ENCODE peak calls at places on chromosomes 7 and 10, in six cellular contexts. One of them, this sample, is unnamed.

GRCh38 chr10:131355116-131355515 is 43.6 kb upstream of the TCERG1L start:
- DNase-seq in GM12891: no peak
- DNase-seq in GM12878: no peak
- DNase-seq in K562: no peak
- DNase-seq in HepG2: no peak
- DNase-seq in H1: no peak
- DNase-seq in this sample: no peak

GRCh38 chr10:57336865-57337264 is 930.8 kb downstream of the IPMK start:
- DNase-seq in GM12891: no peak
- DNase-seq in GM12878: no peak
- DNase-seq in K562: no peak
- DNase-seq in HepG2: no peak
- DNase-seq in H1: no peak
- DNase-seq in this sample: no peak

GRCh38 chr7:50621206-50621605 is 56.0 kb upstream of the DDC start:
- DNase-seq in GM12891: no peak
- DNase-seq in GM12878: no peak
- DNase-seq in K562: no peak
- DNase-seq in HepG2: no peak
- DNase-seq in H1: no peak
- DNase-seq in this sample: no peak

GRCh38 chr10:102449321-102450123 is 1.8 kb downstream of the C10orf95 start:
- DNase-seq in GM12891: no peak
- DNase-seq in GM12878: peak; percentile 55
- DNase-seq in K562: peak; percentile 40
- DNase-seq in HepG2: peak; percentile 76
- DNase-seq in H1: no peak
- DNase-seq in this sample: no peak

GRCh38 chr7:111292026-111292430 is 201.1 kb downstream of the LRRN3 start:
- DNase-seq in GM12891: no peak
- DNase-seq in GM12878: no peak
- DNase-seq in K562: no peak
- DNase-seq in HepG2: no peak
- DNase-seq in H1: no peak
- DNase-seq in this sample: no peak

GRCh38 chr10:89625041-89625765 is 19.8 kb downstream of the PANK1 start:
- DNase-seq in GM12891: no peak
- DNase-seq in GM12878: no peak
- DNase-seq in K562: no peak
- DNase-seq in HepG2: no peak
- DNase-seq in H1: no peak
- DNase-seq in this sample: no peak

GRCh38 chr7:151378011-151378410 is 31.8 kb downstream of the WDR86 start:
- DNase-seq in GM12891: peak; percentile 5
- DNase-seq in GM12878: no peak
- DNase-seq in K562: no peak
- DNase-seq in HepG2: no peak
- DNase-seq in H1: no peak
- DNase-seq in this sample: no peak

GRCh38 chr7:79091661-79092060 is 361.8 kb downstream of the MAGI2 start:
- DNase-seq in GM12891: no peak
- DNase-seq in GM12878: no peak
- DNase-seq in K562: no peak
- DNase-seq in HepG2: no peak
- DNase-seq in H1: no peak
- DNase-seq in this sample: no peak

GRCh38 chr10:110348351-110348750 is 43.6 kb upstream of the SMNDC1 start:
- DNase-seq in GM12891: no peak
- DNase-seq in GM12878: no peak
- DNase-seq in K562: no peak
- DNase-seq in HepG2: no peak
- DNase-seq in H1: no peak
- DNase-seq in this sample: no peak

GRCh38 chr10:95864906-95865813 is 42.6 kb upstream of the CC2D2B start:
- DNase-seq in GM12891: peak; percentile 24
- DNase-seq in GM12878: peak; percentile 42
- DNase-seq in K562: peak; percentile 37
- DNase-seq in HepG2: peak; percentile 76
- DNase-seq in H1: no peak
- DNase-seq in this sample: peak; percentile 25

GRCh38 chr7:13981070-13981469 is 8.4 kb downstream of the ETV1 start:
- DNase-seq in GM12891: no peak
- DNase-seq in GM12878: no peak
- DNase-seq in K562: peak; percentile 77
- DNase-seq in HepG2: no peak
- DNase-seq in H1: no peak
- DNase-seq in this sample: no peak

GRCh38 chr10:119165171-119166110 is at the start of gene SFXN4:
- DNase-seq in GM12891: peak; percentile 81
- DNase-seq in GM12878: peak; percentile 31
- DNase-seq in K562: peak; percentile 83
- DNase-seq in HepG2: peak; percentile 63
- DNase-seq in H1: no peak
- DNase-seq in this sample: peak; percentile 79

GRCh38 chr7:127239814-127240213 is 12.9 kb downstream of the GRM8 start:
- DNase-seq in GM12891: no peak
- DNase-seq in GM12878: no peak
- DNase-seq in K562: peak; percentile 48
- DNase-seq in HepG2: no peak
- DNase-seq in H1: no peak
- DNase-seq in this sample: no peak

GRCh38 chr7:139340037-139340807 is 915 bp upstream of the FMC1 start:
- DNase-seq in GM12891: peak; percentile 82
- DNase-seq in GM12878: peak; percentile 100
- DNase-seq in K562: peak; percentile 96
- DNase-seq in HepG2: peak; percentile 99
- DNase-seq in H1: peak; percentile 98
- DNase-seq in this sample: peak; percentile 88

GRCh38 chr7:151321341-151321740 is 20.3 kb upstream of the NUB1 start:
- DNase-seq in GM12891: no peak
- DNase-seq in GM12878: no peak
- DNase-seq in K562: no peak
- DNase-seq in HepG2: no peak
- DNase-seq in H1: no peak
- DNase-seq in this sample: no peak

GRCh38 chr10:13066527-13066926 is 33.4 kb upstream of the OPTN start:
- DNase-seq in GM12891: no peak
- DNase-seq in GM12878: no peak
- DNase-seq in K562: no peak
- DNase-seq in HepG2: no peak
- DNase-seq in H1: no peak
- DNase-seq in this sample: no peak

GRCh38 chr10:46520941-46521340 is 35.5 kb downstream of the GPRIN2 start:
- DNase-seq in GM12891: no peak
- DNase-seq in GM12878: no peak
- DNase-seq in K562: no peak
- DNase-seq in HepG2: no peak
- DNase-seq in H1: no peak
- DNase-seq in this sample: no peak

GRCh38 chr10:34323197-34323596 is 491.9 kb downstream of the PARD3 start:
- DNase-seq in GM12891: no peak
- DNase-seq in GM12878: no peak
- DNase-seq in K562: no peak
- DNase-seq in HepG2: no peak
- DNase-seq in H1: no peak
- DNase-seq in this sample: no peak

GRCh38 chr7:157438121-157439025 is 101.6 kb downstream of the DNAJB6 start:
- DNase-seq in GM12891: no peak
- DNase-seq in GM12878: no peak
- DNase-seq in K562: no peak
- DNase-seq in HepG2: no peak
- DNase-seq in H1: no peak
- DNase-seq in this sample: no peak

GRCh38 chr7:617614-618538 is 98.2 kb upstream of the PDGFA start:
- DNase-seq in GM12891: no peak
- DNase-seq in GM12878: no peak
- DNase-seq in K562: no peak
- DNase-seq in HepG2: peak; percentile 54
- DNase-seq in H1: no peak
- DNase-seq in this sample: no peak

GRCh38 chr7:143487566-143487965 is 9.9 kb downstream of the TAS2R41 start:
- DNase-seq in GM12891: no peak
- DNase-seq in GM12878: no peak
- DNase-seq in K562: no peak
- DNase-seq in HepG2: peak; percentile 8
- DNase-seq in H1: no peak
- DNase-seq in this sample: no peak

GRCh38 chr10:47241256-47241655 is 58.7 kb upstream of the GDF10 start:
- DNase-seq in GM12891: no peak
- DNase-seq in GM12878: no peak
- DNase-seq in K562: no peak
- DNase-seq in HepG2: no peak
- DNase-seq in H1: no peak
- DNase-seq in this sample: no peak

GRCh38 chr7:145986248-145986874 is 130.2 kb upstream of the CNTNAP2 start:
- DNase-seq in GM12891: no peak
- DNase-seq in GM12878: no peak
- DNase-seq in K562: no peak
- DNase-seq in HepG2: no peak
- DNase-seq in H1: no peak
- DNase-seq in this sample: no peak

GRCh38 chr10:54559498-54559897 is 241.5 kb downstream of the PCDH15 start:
- DNase-seq in GM12891: no peak
- DNase-seq in GM12878: no peak
- DNase-seq in K562: no peak
- DNase-seq in HepG2: no peak
- DNase-seq in H1: no peak
- DNase-seq in this sample: no peak

GRCh38 chr7:1474736-1475135 is 15.5 kb upstream of the MICALL2 start:
- DNase-seq in GM12891: no peak
- DNase-seq in GM12878: no peak
- DNase-seq in K562: no peak
- DNase-seq in HepG2: no peak
- DNase-seq in H1: no peak
- DNase-seq in this sample: no peak

GRCh38 chr10:75708060-75708459 is 276.6 kb downstream of the LRMDA start:
- DNase-seq in GM12891: no peak
- DNase-seq in GM12878: no peak
- DNase-seq in K562: no peak
- DNase-seq in HepG2: no peak
- DNase-seq in H1: no peak
- DNase-seq in this sample: no peak
- TF ChIP-seq POLR2AphosphoS5 in GM12891: no peak
- TF ChIP-seq POLR2AphosphoS5 in GM12878: no peak
- TF ChIP-seq POLR2AphosphoS5 in K562: no peak
- TF ChIP-seq POLR2AphosphoS5 in HepG2: no peak
- TF ChIP-seq POLR2AphosphoS5 in H1: no peak
- TF ChIP-seq POLR2AphosphoS5 in this sample: no peak

GRCh38 chr10:22700489-22700888 is 13.9 kb downstream of the PIP4K2A start:
- DNase-seq in GM12891: no peak
- DNase-seq in GM12878: no peak
- DNase-seq in K562: no peak
- DNase-seq in HepG2: no peak
- DNase-seq in H1: no peak
- DNase-seq in this sample: no peak

GRCh38 chr10:22699976-22700375 is 14.4 kb downstream of the PIP4K2A start:
- DNase-seq in GM12891: no peak
- DNase-seq in GM12878: no peak
- DNase-seq in K562: no peak
- DNase-seq in HepG2: no peak
- DNase-seq in H1: no peak
- DNase-seq in this sample: no peak

GRCh38 chr10:22704348-22705341 is 9.7 kb downstream of the PIP4K2A start:
- DNase-seq in GM12891: no peak
- DNase-seq in GM12878: no peak
- DNase-seq in K562: no peak
- DNase-seq in HepG2: no peak
- DNase-seq in H1: no peak
- DNase-seq in this sample: no peak

GRCh38 chr10:22701132-22701851 is 13.1 kb downstream of the PIP4K2A start:
- DNase-seq in GM12891: no peak
- DNase-seq in GM12878: no peak
- DNase-seq in K562: no peak
- DNase-seq in HepG2: no peak
- DNase-seq in H1: no peak
- DNase-seq in this sample: no peak

GRCh38 chr10:22702348-22702747 is 12.0 kb downstream of the PIP4K2A start:
- DNase-seq in GM12891: no peak
- DNase-seq in GM12878: no peak
- DNase-seq in K562: no peak
- DNase-seq in HepG2: no peak
- DNase-seq in H1: no peak
- DNase-seq in this sample: no peak
- TF ChIP-seq POLR2A in GM12891: no peak
- TF ChIP-seq POLR2A in GM12878: no peak
- TF ChIP-seq POLR2A in K562: no peak
- TF ChIP-seq POLR2A in HepG2: no peak
- TF ChIP-seq POLR2A in H1: no peak
- TF ChIP-seq POLR2A in this sample: no peak

DNA sequence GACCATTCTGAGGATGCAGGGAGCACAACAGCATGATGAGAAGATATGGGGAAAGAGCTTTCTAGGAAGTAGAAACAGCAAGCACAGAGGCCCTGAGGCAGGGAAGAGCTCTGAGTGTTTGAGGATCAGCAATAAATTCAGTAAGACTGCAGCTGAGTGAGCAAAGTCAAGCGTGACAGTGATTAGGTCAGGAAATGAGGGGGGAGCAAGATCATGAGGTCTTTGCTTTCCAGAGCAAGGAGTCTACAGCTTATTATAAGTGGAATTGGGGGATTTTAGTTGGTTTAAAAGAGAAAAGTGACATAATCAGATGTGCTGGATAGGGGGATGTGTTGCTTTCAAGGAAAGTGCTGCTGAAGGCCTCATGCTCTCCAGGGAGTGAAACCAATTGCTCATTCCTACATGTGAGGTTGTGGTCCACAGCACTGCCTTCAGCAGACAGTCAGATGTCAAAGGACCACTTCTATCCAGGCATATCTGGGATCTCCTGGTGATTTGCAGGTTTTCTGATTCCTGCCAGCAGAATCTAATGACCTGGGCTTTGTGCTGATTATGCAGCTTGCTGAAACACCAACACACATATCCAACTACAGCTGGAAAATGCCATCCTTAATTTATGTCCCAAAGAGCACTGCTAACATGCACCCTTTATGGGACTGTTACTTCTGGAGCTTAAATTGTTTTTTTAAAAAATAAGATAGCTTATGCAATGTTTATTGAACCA is 607.8 kb downstream of the KCNMA1 start:
- DNase-seq in GM12891: no peak
- DNase-seq in GM12878: no peak
- DNase-seq in K562: no peak
- DNase-seq in HepG2: no peak
- DNase-seq in H1: no peak
- DNase-seq in this sample: no peak
- TF ChIP-seq TAF1 in GM12891: no peak
- TF ChIP-seq TAF1 in GM12878: no peak
- TF ChIP-seq TAF1 in K562: no peak
- TF ChIP-seq TAF1 in HepG2: no peak
- TF ChIP-seq TAF1 in H1: no peak
- TF ChIP-seq TAF1 in this sample: no peak

DNA sequence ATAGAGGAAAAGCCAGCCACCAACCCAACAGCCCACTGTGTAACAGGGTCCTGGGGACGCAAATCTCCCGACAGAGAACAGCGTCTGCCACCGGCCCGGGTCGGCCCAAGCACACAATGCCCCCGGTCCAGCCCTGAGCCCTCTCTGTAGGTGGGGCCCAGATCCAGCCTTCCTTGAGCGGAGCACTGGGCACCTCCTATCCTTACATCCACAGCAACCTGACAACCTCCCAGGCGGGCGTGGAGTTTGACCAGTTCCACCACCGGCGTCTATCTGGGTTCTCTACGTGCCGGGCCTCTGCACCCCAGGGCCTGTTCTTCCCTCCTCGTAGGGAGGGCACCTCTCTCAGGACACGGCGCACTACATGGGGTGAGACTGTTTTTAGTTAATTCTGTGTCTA is 109.0 kb downstream of the CYTH3 start:
- DNase-seq in GM12891: no peak
- DNase-seq in GM12878: no peak
- DNase-seq in K562: no peak
- DNase-seq in HepG2: no peak
- DNase-seq in H1: no peak
- DNase-seq in this sample: no peak
- TF ChIP-seq POLR2AphosphoS5 in GM12891: no peak
- TF ChIP-seq POLR2AphosphoS5 in GM12878: no peak
- TF ChIP-seq POLR2AphosphoS5 in K562: no peak
- TF ChIP-seq POLR2AphosphoS5 in HepG2: no peak
- TF ChIP-seq POLR2AphosphoS5 in H1: no peak
- TF ChIP-seq POLR2AphosphoS5 in this sample: no peak